ENCODE peak calls at places on chromosomes 1 and 21, in seven cellular contexts. V is K562, F is SK-N-SH, W is GM12878, X is H1, P is T47D, L is HepG2. K is an unnamed sample.

GRCh38 chr1:88890790-88891317 is 513 bp downstream of the GTF2B start:
- DNase-seq in X (no peak), W (no peak), P (peak), F (peak), L (peak), V (peak), K (no peak)

GRCh38 chr1:24381256-24381655 is 32.3 kb downstream of the STPG1 start:
- DNase-seq in W (no peak), P (no peak), V (no peak), X (no peak), F (no peak), L (no peak), K (no peak)

GRCh38 chr1:39901486-39902120 is at the start of gene MYCL:
- DNase-seq in V (peak), W (no peak), P (peak), F (peak), L (peak), X (peak), K (peak)

GRCh38 chr1:203465146-203465798 is 10.3 kb upstream of the PRELP start:
- DNase-seq in P (no peak), F (no peak), L (no peak), W (no peak), V (no peak), X (no peak), K (no peak)

GRCh38 chr1:184158911-184159701 is 107.6 kb downstream of the TSEN15 start:
- DNase-seq in F (no peak), W (no peak), L (no peak), V (no peak), P (no peak), X (no peak), K (no peak)

GRCh38 chr1:201603613-201604232 is 64.8 kb downstream of the NAV1 start:
- DNase-seq in X (no peak), P (no peak), W (no peak), V (no peak), F (no peak), L (no peak), K (no peak)

GRCh38 chr1:21616372-21616771 is 52.8 kb downstream of the RAP1GAP start:
- DNase-seq in P (no peak), W (no peak), V (no peak), F (no peak), L (no peak), X (no peak), K (no peak)

GRCh38 chr1:84835169-84835568 is 57.8 kb downstream of the LPAR3 start:
- DNase-seq in F (no peak), X (no peak), P (peak), V (no peak), L (no peak), W (no peak), K (no peak)

GRCh38 chr1:43924516-43924915 is 9.1 kb upstream of the ARTN start:
- DNase-seq in L (no peak), V (no peak), X (no peak), F (no peak), W (no peak), P (no peak), K (no peak)

GRCh38 chr1:23567629-23567995 is 8.3 kb upstream of the ID3 start:
- DNase-seq in X (no peak), P (no peak), F (no peak), L (no peak), W (no peak), V (no peak), K (no peak)

GRCh38 chr1:38941527-38942019 is at the start of gene RHBDL2:
- DNase-seq in L (no peak), V (no peak), X (peak), P (peak), W (no peak), F (peak), K (no peak)

GRCh38 chr1:241482761-241483250 is 36.7 kb downstream of the FH start:
- DNase-seq in W (no peak), L (no peak), F (no peak), P (no peak), V (no peak), X (no peak), K (peak)
- TF ChIP-seq JUND in W (no peak), L (no peak), F (peak), P (no peak), V (peak), X (no peak), K (peak)

DNA sequence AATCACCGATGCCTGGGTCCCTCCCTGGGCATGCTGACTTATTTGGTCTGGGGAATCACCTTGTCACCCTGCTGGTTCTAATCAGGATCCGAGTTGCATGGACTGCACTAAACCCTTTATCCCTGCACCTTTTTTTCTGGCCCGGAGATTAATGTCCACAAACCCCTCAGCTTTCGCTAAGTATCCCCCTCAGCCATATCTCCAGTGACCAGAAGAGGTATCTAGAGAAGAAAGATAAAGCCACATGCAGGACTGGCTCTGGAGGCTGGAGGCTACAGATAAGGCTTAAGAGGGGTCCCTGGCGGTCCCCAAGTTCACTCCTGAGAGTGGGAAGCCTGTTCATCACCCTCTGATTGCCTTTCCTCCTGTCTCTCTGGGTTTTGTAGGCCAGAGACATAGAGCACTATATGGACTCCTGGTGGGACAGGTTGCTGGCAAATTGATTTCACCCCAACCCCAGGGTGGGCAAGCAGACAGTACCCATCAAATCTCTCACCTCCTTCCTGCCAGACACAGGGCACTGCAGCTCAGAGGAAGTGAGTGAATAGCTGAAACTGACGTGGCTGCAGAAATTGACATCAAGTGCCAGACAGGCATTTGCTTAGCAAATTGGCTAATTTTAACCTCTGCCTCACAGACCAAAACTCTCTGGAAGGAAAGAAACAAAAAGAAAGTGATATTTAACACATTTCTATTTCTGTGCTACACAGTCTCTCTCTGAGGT is 38.8 kb downstream of the HMGB4 start:
- DNase-seq in X (no peak), P (no peak), L (no peak), V (peak), F (peak), W (peak), K (no peak)
- TF ChIP-seq JUND in X (no peak), P (no peak), L (no peak), V (no peak), F (no peak), W (no peak), K (no peak)

DNA sequence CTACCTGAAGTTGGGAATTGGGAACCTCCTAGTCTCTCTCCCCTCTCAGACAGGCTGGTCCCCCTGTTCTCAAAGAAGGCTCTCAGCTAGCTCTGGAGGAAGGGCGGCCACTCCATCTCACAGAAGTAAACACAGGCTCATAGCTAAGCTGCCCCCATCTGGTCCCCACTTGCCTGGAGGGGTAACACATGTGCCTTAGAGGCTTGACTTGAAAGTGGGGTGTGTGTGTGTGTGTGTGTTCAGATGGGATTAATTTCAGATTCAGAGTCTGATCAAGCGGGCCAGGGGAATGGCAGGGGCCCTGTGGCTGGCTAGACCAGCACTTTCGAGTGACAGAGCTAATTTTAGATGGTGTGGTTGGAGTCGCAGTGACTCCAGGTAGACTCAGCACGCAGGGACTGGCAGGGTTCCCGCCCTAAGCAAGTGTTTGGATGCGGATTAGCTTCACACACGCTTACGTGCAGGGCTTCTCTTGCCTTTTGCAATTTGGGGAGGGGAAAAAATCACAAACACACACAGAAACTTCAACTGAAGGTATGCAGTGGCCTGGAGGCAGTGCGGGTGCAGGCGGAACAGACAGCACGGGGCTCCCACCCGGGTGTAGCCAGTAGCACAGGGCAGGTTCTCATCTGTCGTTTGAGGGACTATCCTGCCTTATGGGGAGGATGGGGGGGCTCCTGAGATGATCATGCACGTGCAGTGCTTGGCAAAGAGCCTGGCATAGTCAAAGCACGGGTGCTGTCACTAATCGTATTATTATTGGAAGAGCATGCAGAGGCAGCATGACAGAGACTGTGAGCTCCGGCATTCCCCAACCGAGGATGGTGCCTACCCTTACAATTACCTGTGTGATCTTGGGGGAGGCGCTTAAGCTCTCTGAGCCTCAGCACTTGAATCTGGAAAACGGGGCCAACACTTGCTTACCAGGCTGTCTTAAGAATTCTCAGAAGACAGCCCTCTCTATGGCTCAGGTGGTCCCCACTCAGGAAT is 1.3 kb downstream of the EDN2 start:
- DNase-seq in F (peak), W (no peak), P (no peak), X (no peak), V (no peak), L (no peak), K (no peak)
- TF ChIP-seq JUND in F (no peak), W (no peak), P (no peak), X (no peak), V (no peak), L (no peak), K (no peak)

GRCh38 chr1:228377664-228378452 is 28.8 kb downstream of the TRIM11 start:
- DNase-seq in W (no peak), V (no peak), X (peak), P (no peak), F (no peak), L (no peak), K (no peak)

GRCh38 chr1:228376262-228376628 is 30.4 kb downstream of the TRIM11 start:
- DNase-seq in X (no peak), P (peak), F (no peak), V (no peak), W (no peak), L (no peak), K (no peak)

GRCh38 chr1:228378453-228379164 is 28.0 kb downstream of the TRIM11 start:
- DNase-seq in W (no peak), P (peak), F (peak), L (no peak), V (peak), X (peak), K (peak)

GRCh38 chr1:228375578-228376261 is 30.9 kb downstream of the TRIM11 start:
- DNase-seq in V (no peak), P (no peak), L (no peak), W (no peak), X (no peak), F (no peak), K (no peak)

GRCh38 chr1:228376651-228377631 is 29.7 kb downstream of the TRIM11 start:
- DNase-seq in L (no peak), P (no peak), F (no peak), W (no peak), V (no peak), X (no peak), K (no peak)
- TF ChIP-seq JUND in L (no peak), P (no peak), F (no peak), W (no peak), V (no peak), X (no peak), K (no peak)

DNA sequence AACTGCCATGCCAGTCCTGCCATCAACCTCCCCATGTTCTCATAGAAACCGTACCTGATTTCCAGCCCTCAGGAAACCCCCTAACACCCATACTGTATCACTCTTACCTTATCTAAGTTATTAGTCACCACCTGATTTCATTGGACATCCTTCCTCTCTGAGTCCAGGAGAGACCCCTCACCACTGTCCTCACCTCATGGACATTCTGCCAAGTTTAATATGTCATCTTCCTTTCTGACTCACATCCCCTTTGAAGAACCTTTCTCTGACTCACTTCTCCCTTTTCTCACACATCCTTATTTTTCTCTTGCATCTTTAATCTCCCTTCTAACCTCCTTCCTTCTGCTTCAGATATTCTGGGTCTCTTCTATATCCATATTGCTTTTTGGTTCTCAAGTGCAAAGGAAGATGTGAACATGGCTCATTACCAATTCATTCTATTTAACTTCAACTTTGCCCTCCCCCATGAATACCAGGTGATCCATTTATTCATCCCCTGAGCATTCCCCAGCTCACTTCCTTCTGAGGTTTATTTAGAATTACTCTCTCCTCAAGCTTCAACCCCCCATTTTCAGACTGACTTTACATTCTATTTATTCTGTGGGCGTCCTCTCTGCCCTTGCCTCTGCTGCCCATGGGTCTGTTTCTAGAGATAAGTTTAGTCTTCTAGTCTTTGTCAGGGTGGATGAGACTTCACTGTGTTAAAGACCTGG is 206.8 kb upstream of the ESRRG start:
- DNase-seq in V (no peak), L (no peak), W (no peak), X (no peak), F (no peak), P (no peak), K (no peak)
- TF ChIP-seq JUND in V (no peak), L (no peak), W (no peak), X (no peak), F (peak), P (no peak), K (no peak)

DNA sequence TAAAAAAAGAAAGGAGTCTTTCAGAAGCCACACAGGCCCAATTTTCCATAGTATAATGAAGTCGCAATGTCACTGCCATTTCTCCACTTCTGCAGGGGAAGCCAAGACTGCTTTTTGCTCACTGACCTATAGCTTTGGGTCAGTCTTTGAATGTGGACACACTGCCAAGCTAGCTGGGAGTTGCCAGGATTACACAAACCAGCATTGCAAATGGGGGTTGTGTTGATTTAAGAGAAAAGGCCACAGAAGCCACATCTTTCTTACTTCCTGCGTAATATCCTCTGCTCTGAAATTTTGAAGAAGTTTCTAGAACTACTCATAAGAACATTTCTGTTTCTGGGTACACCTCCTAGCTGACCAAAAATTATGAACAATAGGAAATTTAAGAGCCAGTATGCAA is 45.8 kb upstream of the SAMSN1 start:
- DNase-seq in F (no peak), L (no peak), V (no peak), W (no peak), X (no peak), P (peak), K (no peak)
- TF ChIP-seq JUND in F (no peak), L (no peak), V (no peak), W (no peak), X (no peak), P (no peak), K (no peak)

GRCh38 chr21:40685121-40685630 is 161.8 kb downstream of the DSCAM start:
- DNase-seq in W (no peak), P (peak), F (no peak), X (no peak), V (no peak), L (no peak), K (no peak)
- TF ChIP-seq JUND in W (no peak), P (no peak), F (no peak), X (no peak), V (no peak), L (no peak), K (no peak)

GRCh38 chr1:9787702-9788101 is 36.1 kb downstream of the CLSTN1 start:
- DNase-seq in X (no peak), F (no peak), P (no peak), W (peak), L (no peak), V (no peak), K (no peak)

GRCh38 chr1:9782897-9783296 is 40.9 kb downstream of the CLSTN1 start:
- DNase-seq in W (peak), F (no peak), X (no peak), P (no peak), L (no peak), V (no peak), K (no peak)

GRCh38 chr1:9784508-9785133 is 39.1 kb downstream of the CLSTN1 start:
- DNase-seq in W (peak), F (peak), X (no peak), L (peak), V (peak), P (peak), K (peak)

GRCh38 chr1:9782116-9782751 is 41.5 kb downstream of the CLSTN1 start:
- DNase-seq in L (no peak), X (no peak), P (no peak), W (no peak), F (no peak), V (no peak), K (no peak)

DNA sequence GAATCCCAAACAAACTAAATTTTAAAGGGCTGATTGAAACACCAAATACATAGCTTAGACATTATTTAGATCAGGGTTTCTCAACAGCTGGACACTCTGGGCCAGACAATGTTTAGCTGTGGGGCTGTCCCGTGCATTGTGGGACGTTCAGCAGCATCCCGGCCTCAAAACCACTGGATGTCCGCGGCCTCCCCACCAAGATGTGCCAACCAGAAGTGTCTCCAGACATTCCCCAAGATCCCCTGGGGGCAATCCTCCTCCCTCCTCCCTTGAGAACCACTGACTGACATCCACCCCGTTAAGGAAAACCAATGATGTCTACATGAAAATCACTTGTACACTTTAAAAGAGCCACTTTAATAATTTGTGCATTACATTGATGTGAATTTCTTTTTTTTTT is 38.4 kb downstream of the CLSTN1 start:
- DNase-seq in P (no peak), F (no peak), W (no peak), L (no peak), X (no peak), V (no peak), K (no peak)
- TF ChIP-seq JUND in P (no peak), F (no peak), W (no peak), L (no peak), X (no peak), V (no peak), K (no peak)

DNA sequence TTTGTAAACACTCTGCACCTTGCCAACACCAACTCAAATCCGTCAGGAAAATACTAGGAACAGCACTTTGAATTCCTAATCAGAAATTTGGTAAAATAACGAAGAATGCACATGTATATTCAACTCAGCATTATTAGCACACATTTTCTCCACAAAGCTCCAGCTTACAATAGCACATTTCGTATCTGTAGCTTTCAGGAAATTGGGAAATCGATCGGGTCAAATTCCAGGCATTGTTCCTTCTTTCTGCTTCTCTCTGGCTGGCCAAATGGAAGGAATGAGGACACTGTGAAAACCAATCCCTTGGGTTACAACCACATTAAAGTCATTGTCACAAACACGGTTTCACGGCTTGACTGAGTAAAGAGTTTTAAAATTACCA is 58.6 kb downstream of the NPHP4 start:
- DNase-seq in F (no peak), W (no peak), P (no peak), X (no peak), V (no peak), L (peak), K (no peak)
- TF ChIP-seq JUND in F (no peak), W (no peak), P (no peak), X (no peak), V (no peak), L (no peak), K (no peak)